ENCODE peak calls at places on chromosomes 6 and 20, in ten cellular contexts. One of them, this sample, is unnamed. For H3K27me3 and H3K36me3, the result is how much of the 10 kb centered on the place peaks cover.

GRCh38 chr6:43714311-43715055 is 26.9 kb upstream of the MRPS18A start:
- DNase-seq in stomach: no peak
- DNase-seq in GM12878: no peak
- DNase-seq in HepG2: peak
- DNase-seq in transverse colon: peak
- DNase-seq in tibial nerve: peak
- DNase-seq in K562: peak
- DNase-seq in ovary: peak
- DNase-seq in sigmoid colon: peak
- DNase-seq in H1: no peak
- DNase-seq in this sample: no peak

GRCh38 chr6:4948781-4949450 is 54.9 kb downstream of the RPP40 start:
- DNase-seq in GM12878: no peak
- DNase-seq in HepG2: no peak
- DNase-seq in ovary: no peak
- DNase-seq in stomach: no peak
- DNase-seq in H1: peak
- DNase-seq in sigmoid colon: no peak
- DNase-seq in transverse colon: no peak
- DNase-seq in tibial nerve: no peak
- DNase-seq in K562: no peak
- DNase-seq in this sample: no peak

GRCh38 chr6:158095031-158095430 is 73.0 kb downstream of the SERAC1 start:
- DNase-seq in transverse colon: no peak
- DNase-seq in ovary: no peak
- DNase-seq in tibial nerve: no peak
- DNase-seq in K562: no peak
- DNase-seq in sigmoid colon: no peak
- DNase-seq in HepG2: peak
- DNase-seq in GM12878: no peak
- DNase-seq in stomach: no peak
- DNase-seq in H1: no peak
- DNase-seq in this sample: no peak

GRCh38 chr6:169326067-169326799 is 72.6 kb upstream of the THBS2 start:
- DNase-seq in HepG2: peak
- DNase-seq in K562: no peak
- DNase-seq in ovary: no peak
- DNase-seq in sigmoid colon: no peak
- DNase-seq in transverse colon: no peak
- DNase-seq in H1: peak
- DNase-seq in stomach: no peak
- DNase-seq in GM12878: no peak
- DNase-seq in tibial nerve: no peak
- DNase-seq in this sample: no peak

GRCh38 chr20:652611-653109 is 340 bp downstream of the SRXN1 start:
- DNase-seq in stomach: peak
- DNase-seq in HepG2: no peak
- DNase-seq in K562: no peak
- DNase-seq in H1: no peak
- DNase-seq in transverse colon: peak
- DNase-seq in sigmoid colon: peak
- DNase-seq in tibial nerve: no peak
- DNase-seq in ovary: no peak
- DNase-seq in GM12878: no peak
- DNase-seq in this sample: no peak

GRCh38 chr20:17854307-17854903 is 114.2 kb downstream of the SNX5 start:
- DNase-seq in tibial nerve: peak
- DNase-seq in GM12878: no peak
- DNase-seq in H1: no peak
- DNase-seq in stomach: peak
- DNase-seq in HepG2: peak
- DNase-seq in ovary: peak
- DNase-seq in transverse colon: peak
- DNase-seq in sigmoid colon: no peak
- DNase-seq in K562: no peak
- DNase-seq in this sample: no peak

GRCh38 chr6:41608443-41609151 is 29.7 kb upstream of the MDFI start:
- DNase-seq in GM12878: no peak
- DNase-seq in HepG2: no peak
- DNase-seq in H1: no peak
- DNase-seq in ovary: no peak
- DNase-seq in stomach: no peak
- DNase-seq in tibial nerve: no peak
- DNase-seq in K562: no peak
- DNase-seq in transverse colon: no peak
- DNase-seq in sigmoid colon: no peak
- DNase-seq in this sample: peak

GRCh38 chr6:157133856-157134255 is 189.5 kb downstream of the TMEM242 start:
- DNase-seq in stomach: no peak
- DNase-seq in K562: no peak
- DNase-seq in sigmoid colon: no peak
- DNase-seq in H1: no peak
- DNase-seq in ovary: no peak
- DNase-seq in GM12878: no peak
- DNase-seq in HepG2: no peak
- DNase-seq in tibial nerve: no peak
- DNase-seq in transverse colon: no peak
- DNase-seq in this sample: no peak

GRCh38 chr6:33812669-33813068 is 8.9 kb upstream of the MLN start:
- DNase-seq in transverse colon: no peak
- DNase-seq in ovary: peak
- DNase-seq in H1: peak
- DNase-seq in HepG2: peak
- DNase-seq in tibial nerve: no peak
- DNase-seq in K562: peak
- DNase-seq in stomach: peak
- DNase-seq in sigmoid colon: no peak
- DNase-seq in GM12878: no peak
- DNase-seq in this sample: no peak

GRCh38 chr6:33813960-33814662 is 10.3 kb upstream of the MLN start:
- DNase-seq in K562: no peak
- DNase-seq in stomach: no peak
- DNase-seq in transverse colon: no peak
- DNase-seq in tibial nerve: no peak
- DNase-seq in H1: no peak
- DNase-seq in GM12878: no peak
- DNase-seq in sigmoid colon: no peak
- DNase-seq in HepG2: no peak
- DNase-seq in ovary: no peak
- DNase-seq in this sample: no peak

GRCh38 chr6:33815854-33816253 is 12.1 kb upstream of the MLN start:
- DNase-seq in H1: no peak
- DNase-seq in HepG2: no peak
- DNase-seq in transverse colon: no peak
- DNase-seq in K562: peak
- DNase-seq in GM12878: no peak
- DNase-seq in sigmoid colon: no peak
- DNase-seq in ovary: no peak
- DNase-seq in tibial nerve: no peak
- DNase-seq in stomach: no peak
- DNase-seq in this sample: no peak

GRCh38 chr6:33814663-33814985 is 10.8 kb upstream of the MLN start:
- DNase-seq in tibial nerve: no peak
- DNase-seq in ovary: no peak
- DNase-seq in stomach: no peak
- DNase-seq in H1: no peak
- DNase-seq in transverse colon: no peak
- DNase-seq in K562: no peak
- DNase-seq in GM12878: no peak
- DNase-seq in sigmoid colon: no peak
- DNase-seq in HepG2: no peak
- DNase-seq in this sample: no peak

DNA sequence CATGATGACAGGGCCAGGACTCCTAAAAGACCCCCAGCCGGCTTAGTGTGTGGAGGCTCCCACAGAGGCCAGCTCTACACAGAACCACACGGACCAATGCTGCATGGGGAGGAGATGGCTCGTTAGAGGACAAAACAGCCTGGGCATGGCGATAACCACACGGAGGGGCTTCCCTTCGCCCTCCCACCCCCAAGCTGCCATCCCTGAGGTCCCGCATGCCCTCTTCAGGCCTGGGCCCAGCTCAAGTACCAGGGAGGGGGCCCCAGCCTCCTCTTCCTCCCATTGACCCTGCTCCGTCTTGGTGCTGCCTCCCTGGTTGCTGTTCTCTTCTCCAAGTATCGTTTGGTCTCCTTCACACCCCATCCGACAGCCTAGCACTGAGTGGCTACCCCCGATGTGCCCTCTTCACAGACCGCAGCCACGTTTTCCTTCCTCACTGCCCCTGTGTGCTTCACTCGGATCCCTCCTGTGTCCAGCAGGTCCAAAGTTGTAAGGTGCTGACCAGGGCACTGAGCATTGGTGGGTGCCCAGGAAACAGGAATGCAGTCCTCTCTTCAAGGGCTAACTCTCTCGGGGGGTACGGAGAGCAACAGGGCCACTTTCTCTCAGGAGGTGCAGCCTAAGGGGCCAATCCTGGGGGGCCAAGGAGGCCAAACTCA is 9.6 kb upstream of the MLN start:
- DNase-seq in sigmoid colon: no peak
- DNase-seq in HepG2: no peak
- DNase-seq in K562: no peak
- DNase-seq in H1: no peak
- DNase-seq in ovary: no peak
- DNase-seq in stomach: no peak
- DNase-seq in GM12878: no peak
- DNase-seq in tibial nerve: no peak
- DNase-seq in transverse colon: no peak
- DNase-seq in this sample: no peak
- H3K27me3 ChIP-seq in sigmoid colon: under half
- H3K27me3 ChIP-seq in HepG2: under half
- H3K27me3 ChIP-seq in K562: under half
- H3K27me3 ChIP-seq in H1: under half
- H3K27me3 ChIP-seq in ovary: under half
- H3K27me3 ChIP-seq in stomach: under half
- H3K27me3 ChIP-seq in GM12878: under half
- H3K27me3 ChIP-seq in tibial nerve: half or more
- H3K27me3 ChIP-seq in transverse colon: half or more
- H3K27me3 ChIP-seq in this sample: half or more

GRCh38 chr20:24118781-24119175 is 130.2 kb upstream of the GGTLC1 start:
- DNase-seq in HepG2: no peak
- DNase-seq in ovary: peak
- DNase-seq in stomach: no peak
- DNase-seq in GM12878: no peak
- DNase-seq in tibial nerve: no peak
- DNase-seq in sigmoid colon: peak
- DNase-seq in H1: no peak
- DNase-seq in K562: no peak
- DNase-seq in transverse colon: no peak
- DNase-seq in this sample: no peak
- TF ChIP-seq EP300 in HepG2: no peak
- TF ChIP-seq EP300 in ovary: no peak
- TF ChIP-seq EP300 in stomach: no peak
- TF ChIP-seq EP300 in GM12878: no peak
- TF ChIP-seq EP300 in tibial nerve: no peak
- TF ChIP-seq EP300 in sigmoid colon: no peak
- TF ChIP-seq EP300 in H1: no peak
- TF ChIP-seq EP300 in K562: no peak
- TF ChIP-seq EP300 in transverse colon: no peak
- TF ChIP-seq EP300 in this sample: no peak

GRCh38 chr6:126015869-126016268 is 29.5 kb downstream of the TRMT11 start:
- DNase-seq in K562: no peak
- DNase-seq in HepG2: no peak
- DNase-seq in GM12878: no peak
- DNase-seq in H1: no peak
- DNase-seq in tibial nerve: no peak
- DNase-seq in sigmoid colon: no peak
- DNase-seq in stomach: no peak
- DNase-seq in transverse colon: no peak
- DNase-seq in ovary: no peak
- DNase-seq in this sample: no peak

GRCh38 chr6:126017668-126018067 is 31.3 kb downstream of the TRMT11 start:
- DNase-seq in sigmoid colon: no peak
- DNase-seq in transverse colon: no peak
- DNase-seq in K562: no peak
- DNase-seq in H1: no peak
- DNase-seq in stomach: no peak
- DNase-seq in GM12878: no peak
- DNase-seq in ovary: no peak
- DNase-seq in tibial nerve: no peak
- DNase-seq in HepG2: no peak
- DNase-seq in this sample: no peak

GRCh38 chr6:126020305-126021050 is 34.1 kb downstream of the TRMT11 start:
- DNase-seq in ovary: no peak
- DNase-seq in H1: no peak
- DNase-seq in HepG2: no peak
- DNase-seq in sigmoid colon: no peak
- DNase-seq in K562: no peak
- DNase-seq in tibial nerve: no peak
- DNase-seq in stomach: no peak
- DNase-seq in GM12878: no peak
- DNase-seq in transverse colon: no peak
- DNase-seq in this sample: no peak

GRCh38 chr6:126016591-126016990 is 30.3 kb downstream of the TRMT11 start:
- DNase-seq in HepG2: no peak
- DNase-seq in K562: no peak
- DNase-seq in stomach: no peak
- DNase-seq in ovary: no peak
- DNase-seq in H1: no peak
- DNase-seq in tibial nerve: no peak
- DNase-seq in sigmoid colon: no peak
- DNase-seq in transverse colon: no peak
- DNase-seq in GM12878: no peak
- DNase-seq in this sample: no peak
- H3K36me3 ChIP-seq in HepG2: under half
- H3K36me3 ChIP-seq in K562: half or more
- H3K36me3 ChIP-seq in stomach: half or more
- H3K36me3 ChIP-seq in ovary: under half
- H3K36me3 ChIP-seq in H1: under half
- H3K36me3 ChIP-seq in tibial nerve: under half
- H3K36me3 ChIP-seq in sigmoid colon: under half
- H3K36me3 ChIP-seq in transverse colon: under half
- H3K36me3 ChIP-seq in GM12878: under half
- H3K36me3 ChIP-seq in this sample: half or more

GRCh38 chr6:167151648-167152047 is 6.1 kb downstream of the GPR31 start:
- DNase-seq in ovary: no peak
- DNase-seq in transverse colon: no peak
- DNase-seq in K562: no peak
- DNase-seq in stomach: no peak
- DNase-seq in sigmoid colon: no peak
- DNase-seq in H1: no peak
- DNase-seq in tibial nerve: no peak
- DNase-seq in GM12878: no peak
- DNase-seq in HepG2: no peak
- DNase-seq in this sample: no peak

GRCh38 chr6:167153523-167153959 is 4.2 kb downstream of the GPR31 start:
- DNase-seq in tibial nerve: peak
- DNase-seq in K562: no peak
- DNase-seq in ovary: no peak
- DNase-seq in stomach: no peak
- DNase-seq in H1: no peak
- DNase-seq in transverse colon: peak
- DNase-seq in sigmoid colon: no peak
- DNase-seq in GM12878: peak
- DNase-seq in HepG2: peak
- DNase-seq in this sample: no peak

GRCh38 chr6:167148997-167149396 is 8.8 kb downstream of the GPR31 start:
- DNase-seq in transverse colon: no peak
- DNase-seq in sigmoid colon: no peak
- DNase-seq in HepG2: no peak
- DNase-seq in GM12878: no peak
- DNase-seq in tibial nerve: no peak
- DNase-seq in ovary: no peak
- DNase-seq in H1: no peak
- DNase-seq in K562: no peak
- DNase-seq in stomach: no peak
- DNase-seq in this sample: no peak

GRCh38 chr6:167152858-167153257 is 4.9 kb downstream of the GPR31 start:
- DNase-seq in ovary: no peak
- DNase-seq in transverse colon: no peak
- DNase-seq in K562: no peak
- DNase-seq in HepG2: no peak
- DNase-seq in tibial nerve: no peak
- DNase-seq in H1: no peak
- DNase-seq in GM12878: peak
- DNase-seq in stomach: no peak
- DNase-seq in sigmoid colon: no peak
- DNase-seq in this sample: no peak

DNA sequence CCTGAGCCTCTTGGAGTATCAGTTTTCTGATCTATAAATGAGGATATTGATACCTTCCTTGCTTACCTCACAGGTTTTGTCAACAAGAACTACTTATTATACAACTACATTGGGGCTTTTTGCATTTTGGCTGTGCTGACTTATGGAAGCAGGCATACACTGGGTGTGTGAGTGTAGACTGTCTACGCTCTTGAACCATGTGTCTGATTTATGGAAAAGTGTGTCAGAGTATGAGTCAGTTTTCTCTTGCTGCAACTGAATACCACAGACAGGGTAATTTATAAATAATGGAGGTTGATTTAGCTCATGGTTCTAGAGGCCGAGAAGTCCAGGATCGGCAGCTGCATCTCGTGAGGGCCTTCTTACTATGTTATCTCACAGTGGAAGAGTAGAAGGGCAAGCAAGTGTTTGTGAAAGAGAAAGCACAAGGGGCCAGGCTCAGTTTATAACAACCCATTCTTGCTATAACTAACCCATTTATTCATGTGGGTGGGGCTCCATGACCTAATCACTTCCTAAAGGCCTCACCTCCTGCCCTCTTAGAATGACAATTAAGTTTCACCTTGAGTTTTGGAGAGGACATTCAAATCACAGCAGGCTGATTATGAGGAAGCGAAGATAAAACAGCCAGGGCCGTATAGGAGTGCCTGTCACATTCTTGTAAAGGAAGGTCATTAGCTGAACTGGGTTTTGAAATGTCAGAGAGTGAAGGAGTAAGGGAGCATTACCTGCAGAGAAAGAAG is 6.8 kb downstream of the GPR31 start:
- DNase-seq in transverse colon: no peak
- DNase-seq in sigmoid colon: no peak
- DNase-seq in K562: no peak
- DNase-seq in GM12878: peak
- DNase-seq in H1: no peak
- DNase-seq in ovary: no peak
- DNase-seq in HepG2: no peak
- DNase-seq in stomach: no peak
- DNase-seq in tibial nerve: no peak
- DNase-seq in this sample: no peak
- H3K27me3 ChIP-seq in transverse colon: under half
- H3K27me3 ChIP-seq in sigmoid colon: under half
- H3K27me3 ChIP-seq in K562: half or more
- H3K27me3 ChIP-seq in GM12878: under half
- H3K27me3 ChIP-seq in H1: under half
- H3K27me3 ChIP-seq in ovary: under half
- H3K27me3 ChIP-seq in HepG2: under half
- H3K27me3 ChIP-seq in stomach: under half
- H3K27me3 ChIP-seq in tibial nerve: under half
- H3K27me3 ChIP-seq in this sample: under half